ENCODE peak calls at places on chromosome 1, in ten cellular contexts. V is BJ, W is ovary, F is AG09309, Q is colonic mucosa, P is lower leg skin, O is cardiac muscle cell, N is RWPE2, B is fibroblast of villous mesenchyme, H is fibroblast of the aortic adventitia. L is an unnamed sample.

GRCh38 chr1:205774277-205775014 is 836 bp downstream of the RAB29 start:
- DNase-seq in N (no peak), P (no peak), V (no peak), O (peak; percentile 15), B (peak; percentile 17), F (no peak), W (no peak), Q (peak; percentile 23), H (no peak), L (no peak)

GRCh38 chr1:234681065-234681464 is 71.1 kb upstream of the IRF2BP2 start:
- DNase-seq in W (no peak), P (no peak), B (no peak), F (no peak), O (no peak), Q (no peak), V (no peak), N (no peak), H (no peak), L (no peak)

GRCh38 chr1:1307908-1308755 is at the start of the genes ACAP3 and PUSL1:
- DNase-seq in F (peak; percentile 71), P (peak; percentile 91), Q (peak; percentile 82), V (peak; percentile 53), O (peak; percentile 96), H (peak; percentile 96), W (peak; percentile 93), N (peak; percentile 93), B (peak; percentile 93), L (peak; percentile 87)

GRCh38 chr1:3492545-3493246 is 38.2 kb downstream of the ARHGEF16 start:
- DNase-seq in O (no peak), V (no peak), B (no peak), H (no peak), Q (no peak), N (no peak), F (no peak), P (no peak), W (no peak), L (no peak)

GRCh38 chr1:5686195-5686594 is 306.0 kb downstream of the NPHP4 start:
- DNase-seq in W (no peak), H (no peak), P (no peak), N (no peak), Q (no peak), B (no peak), V (no peak), O (no peak), F (no peak), L (no peak)

GRCh38 chr1:207858271-207858670 is 52.7 kb downstream of the CD34 start:
- DNase-seq in O (peak; percentile 16), B (no peak), P (no peak), N (no peak), F (no peak), Q (no peak), H (peak; percentile 25), V (no peak), W (no peak), L (no peak)

GRCh38 chr1:20291621-20292020 is 946 bp downstream of the VWA5B1 start:
- DNase-seq in N (no peak), O (no peak), B (no peak), Q (no peak), W (no peak), V (no peak), P (no peak), H (no peak), F (no peak), L (no peak)

GRCh38 chr1:116855220-116855619 is 54.5 kb upstream of the PTGFRN start:
- DNase-seq in W (peak; percentile 59), F (no peak), H (peak; percentile 68), N (no peak), P (no peak), V (no peak), Q (peak; percentile 49), B (no peak), O (peak; percentile 39), L (peak; percentile 82)

GRCh38 chr1:185158806-185159205 is 1.8 kb downstream of the SWT1 start:
- DNase-seq in P (no peak), H (no peak), N (no peak), W (no peak), Q (no peak), O (no peak), F (no peak), V (no peak), B (no peak), L (no peak)

GRCh38 chr1:185162491-185162890 is 5.5 kb downstream of the SWT1 start:
- DNase-seq in H (no peak), Q (no peak), B (no peak), O (no peak), N (no peak), V (no peak), W (no peak), P (no peak), F (no peak), L (no peak)

GRCh38 chr1:185157599-185158469 is 867 bp downstream of the SWT1 start:
- DNase-seq in O (no peak), N (no peak), W (no peak), V (no peak), P (no peak), F (no peak), Q (peak; percentile 25), B (peak; percentile 86), H (peak; percentile 17), L (no peak)

GRCh38 chr1:185156854-185157598 is at the start of the genes SWT1 and TRMT1L:
- DNase-seq in Q (peak; percentile 100), W (peak; percentile 99), P (peak; percentile 100), O (peak; percentile 100), N (peak; percentile 99), V (peak; percentile 96), B (peak; percentile 99), F (peak; percentile 97), H (peak; percentile 98), L (peak; percentile 100)

DNA sequence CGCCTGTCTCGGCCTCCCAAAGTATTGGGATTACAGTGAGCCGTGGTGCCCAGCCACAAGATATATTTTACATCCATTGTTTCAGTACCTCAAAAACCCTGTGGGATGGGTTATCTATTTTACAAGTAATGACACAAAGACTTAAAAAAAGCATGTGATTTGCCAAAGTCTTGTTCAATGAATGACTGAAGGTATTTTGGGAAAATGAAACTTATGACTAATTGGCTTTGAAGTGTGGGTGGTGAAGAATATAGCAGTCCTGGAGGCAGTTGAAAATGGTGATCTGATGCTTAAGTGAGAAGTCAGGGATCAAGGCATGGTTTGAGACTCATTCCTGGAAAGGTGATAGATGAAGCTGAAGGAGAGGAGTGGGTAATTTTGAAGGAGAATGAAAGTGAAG is 3.0 kb downstream of the SWT1 start:
- DNase-seq in N (no peak), W (no peak), Q (no peak), H (peak; percentile 17), B (no peak), P (no peak), V (no peak), O (no peak), F (no peak), L (no peak)
- H3K4me3 ChIP-seq in N (no peak overlapping the region), W (no peak overlapping the region), Q (no peak overlapping the region), H (no peak overlapping the region), B (no peak overlapping the region), P (no peak overlapping the region), V (no peak overlapping the region), O (no peak overlapping the region), F (no peak overlapping the region), L (no peak overlapping the region)

DNA sequence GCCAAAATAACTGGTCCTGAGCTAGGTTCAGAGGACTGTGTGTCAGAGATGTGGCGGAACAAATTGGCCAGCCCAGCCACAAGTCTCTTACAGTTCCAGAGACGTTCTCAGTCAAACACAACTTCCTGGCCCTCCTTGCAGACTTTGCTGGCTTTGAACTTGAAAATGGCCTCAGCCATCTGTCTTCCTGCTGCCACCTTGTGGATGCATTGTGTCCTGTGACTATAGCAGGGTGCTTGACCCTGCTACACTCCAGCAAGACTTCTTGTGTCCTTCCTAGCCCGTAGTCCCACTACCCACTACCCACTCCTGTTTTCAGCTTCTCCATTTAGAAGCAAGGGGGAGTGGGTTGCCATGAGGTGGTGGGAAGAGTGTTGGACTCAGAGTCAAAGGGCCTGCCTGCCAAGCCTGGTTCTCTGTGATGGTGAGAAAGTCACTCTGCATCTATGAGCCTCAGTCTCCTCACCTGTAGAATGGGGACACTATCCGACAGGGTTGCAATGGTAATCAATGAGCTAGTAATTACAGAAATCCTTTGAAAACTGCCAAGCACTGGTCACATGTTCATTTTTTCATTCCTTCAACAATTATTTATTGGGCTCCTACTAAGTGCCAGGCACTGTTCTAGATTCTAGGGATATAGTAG is 109.9 kb downstream of the IGSF21 start:
- DNase-seq in O (peak; percentile 21), V (no peak), N (no peak), B (no peak), Q (peak; percentile 63), H (no peak), P (no peak), W (no peak), F (no peak), L (no peak)
- TF ChIP-seq CTCF in O (peak; percentile 26), V (peak; percentile 23), N (peak; percentile 39), B (peak; percentile 10), Q (peak; percentile 33), H (peak; percentile 8), P (no peak), W (no peak), F (peak; percentile 28), L (no peak)

GRCh38 chr1:156816561-156817328 is at the start of gene SH2D2A:
- DNase-seq in W (peak; percentile 30), P (peak; percentile 43), F (no peak), V (no peak), H (no peak), Q (peak; percentile 50), O (peak; percentile 83), N (peak; percentile 63), B (peak; percentile 47), L (peak; percentile 60)

GRCh38 chr1:156814571-156815260 is 1.9 kb downstream of the SH2D2A start:
- DNase-seq in Q (no peak), H (no peak), P (no peak), F (no peak), W (no peak), B (no peak), V (no peak), N (no peak), O (no peak), L (no peak)

GRCh38 chr1:156813750-156814570 is 2.7 kb downstream of the SH2D2A start:
- DNase-seq in V (no peak), O (peak; percentile 65), H (no peak), P (no peak), B (peak; percentile 67), N (no peak), Q (peak; percentile 82), W (peak; percentile 77), F (no peak), L (peak; percentile 71)

GRCh38 chr1:156815851-156816536 is 654 bp downstream of the SH2D2A start:
- DNase-seq in P (no peak), H (no peak), W (no peak), O (no peak), B (no peak), V (no peak), N (peak; percentile 26), F (no peak), Q (no peak), L (no peak)

DNA sequence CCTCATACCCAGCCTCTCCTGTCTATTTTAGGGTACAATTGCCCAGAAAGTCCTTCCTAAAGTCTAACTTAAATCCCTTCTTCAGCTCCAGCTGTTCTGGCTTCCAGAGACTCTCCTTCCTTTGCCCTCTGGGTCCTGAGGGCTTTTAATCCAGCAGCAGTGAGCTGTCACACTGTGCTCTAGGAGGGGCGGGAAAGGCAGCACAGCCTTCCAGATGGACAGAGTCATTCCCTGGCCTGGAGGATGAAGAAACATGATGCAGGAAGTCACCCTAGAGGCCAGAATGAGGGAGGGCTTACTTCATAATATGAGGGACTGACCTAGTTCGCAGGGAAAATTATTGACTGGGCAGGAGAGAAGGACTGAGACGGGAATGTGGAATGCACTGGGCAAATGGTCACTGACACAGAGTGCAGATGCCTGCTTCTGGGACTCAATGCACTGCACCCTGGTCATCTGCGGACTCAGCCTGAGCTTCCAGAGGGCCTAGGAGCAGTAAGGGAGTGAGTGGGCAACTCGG is 1.3 kb downstream of the SH2D2A start:
- DNase-seq in P (no peak), Q (no peak), V (peak; percentile 66), B (peak; percentile 93), O (peak; percentile 83), F (peak; percentile 74), H (peak; percentile 77), N (no peak), W (no peak), L (peak; percentile 56)
- H3K4me3 ChIP-seq in P (no peak overlapping the region), Q (no peak overlapping the region), V (no peak overlapping the region), B (no peak overlapping the region), O (no peak overlapping the region), F (no peak overlapping the region), H (no peak overlapping the region), N (no peak overlapping the region), W (no peak overlapping the region), L (no peak overlapping the region)

GRCh38 chr1:23720256-23720995 is 22.8 kb upstream of the ELOA start:
- DNase-seq in Q (no peak), O (no peak), H (no peak), B (no peak), F (no peak), N (no peak), P (no peak), V (no peak), W (no peak), L (no peak)

GRCh38 chr1:23719162-23719820 is 24.0 kb upstream of the ELOA start:
- DNase-seq in W (no peak), B (peak; percentile 48), V (no peak), O (peak; percentile 52), Q (no peak), P (no peak), N (no peak), H (no peak), F (no peak), L (no peak)

GRCh38 chr1:23722652-23723051 is 20.6 kb upstream of the ELOA start:
- DNase-seq in N (no peak), W (no peak), P (no peak), F (no peak), Q (no peak), V (no peak), H (no peak), O (no peak), B (no peak), L (no peak)

GRCh38 chr1:23718482-23718881 is 24.8 kb upstream of the ELOA start:
- DNase-seq in P (no peak), N (no peak), W (no peak), O (peak; percentile 62), B (peak; percentile 47), V (no peak), F (no peak), H (peak; percentile 42), Q (no peak), L (no peak)
- TF ChIP-seq CTCF in P (no peak), N (peak; percentile 53), W (no peak), O (peak; percentile 68), B (peak; percentile 63), V (peak; percentile 55), F (peak; percentile 46), H (peak; percentile 54), Q (peak; percentile 43), L (peak; percentile 37)